ENCODE peak calls at places on chromosome 3, in four cellular contexts. One of them, this sample, is unnamed. For H3K36me3 and H3K4me1, the result is how much of the 10 kb centered on the place peaks cover.

GRCh38 chr3:172106989-172107388 is 67.6 kb downstream of the FNDC3B start:
- DNase-seq in fibroblast of lung: peak
- DNase-seq in endodermal cell: no peak
- DNase-seq in endothelial cell of umbilical vein: no peak
- DNase-seq in this sample: no peak

GRCh38 chr3:56869157-56869889 is 67.6 kb upstream of the ARHGEF3 start:
- DNase-seq in fibroblast of lung: peak
- DNase-seq in endodermal cell: no peak
- DNase-seq in endothelial cell of umbilical vein: no peak
- DNase-seq in this sample: no peak

GRCh38 chr3:115808239-115808638 is 184.9 kb downstream of the GAP43 start:
- DNase-seq in fibroblast of lung: no peak
- DNase-seq in endodermal cell: no peak
- DNase-seq in endothelial cell of umbilical vein: no peak
- DNase-seq in this sample: no peak

GRCh38 chr3:3744826-3745225 is 54.4 kb upstream of the LRRN1 start:
- DNase-seq in fibroblast of lung: no peak
- DNase-seq in endodermal cell: no peak
- DNase-seq in endothelial cell of umbilical vein: no peak
- DNase-seq in this sample: no peak

GRCh38 chr3:58025824-58026579 is 17.8 kb downstream of the FLNB start:
- DNase-seq in fibroblast of lung: peak
- DNase-seq in endodermal cell: no peak
- DNase-seq in endothelial cell of umbilical vein: peak
- DNase-seq in this sample: no peak

GRCh38 chr3:43004282-43004681 is 25.2 kb downstream of the GASK1A start:
- DNase-seq in fibroblast of lung: peak
- DNase-seq in endodermal cell: no peak
- DNase-seq in endothelial cell of umbilical vein: no peak
- DNase-seq in this sample: peak

GRCh38 chr3:175726228-175726627 is 867.1 kb downstream of the NAALADL2 start:
- DNase-seq in fibroblast of lung: no peak
- DNase-seq in endodermal cell: no peak
- DNase-seq in endothelial cell of umbilical vein: no peak
- DNase-seq in this sample: no peak

GRCh38 chr3:36677331-36678007 is 86.9 kb downstream of the DCLK3 start:
- DNase-seq in fibroblast of lung: peak
- DNase-seq in endodermal cell: no peak
- DNase-seq in endothelial cell of umbilical vein: no peak
- DNase-seq in this sample: peak

GRCh38 chr3:149401215-149401925 is 23.9 kb upstream of the TM4SF1 start:
- DNase-seq in fibroblast of lung: peak
- DNase-seq in endodermal cell: no peak
- DNase-seq in endothelial cell of umbilical vein: peak
- DNase-seq in this sample: peak

GRCh38 chr3:56783644-56784451 is 17.9 kb downstream of the ARHGEF3 start:
- DNase-seq in fibroblast of lung: peak
- DNase-seq in endodermal cell: no peak
- DNase-seq in endothelial cell of umbilical vein: peak
- DNase-seq in this sample: peak

GRCh38 chr3:13106308-13106970 is 33.2 kb upstream of the IQSEC1 start:
- DNase-seq in fibroblast of lung: no peak
- DNase-seq in endodermal cell: peak
- DNase-seq in endothelial cell of umbilical vein: no peak
- DNase-seq in this sample: peak

GRCh38 chr3:152737021-152737908 is 97.7 kb upstream of the P2RY1 start:
- DNase-seq in fibroblast of lung: peak
- DNase-seq in endodermal cell: no peak
- DNase-seq in endothelial cell of umbilical vein: no peak
- DNase-seq in this sample: peak

GRCh38 chr3:191529992-191530391 is 69.0 kb downstream of the PYDC2 start:
- DNase-seq in fibroblast of lung: no peak
- DNase-seq in endodermal cell: no peak
- DNase-seq in endothelial cell of umbilical vein: no peak
- DNase-seq in this sample: no peak

GRCh38 chr3:113018461-113019181 is 27.8 kb downstream of the GTPBP8 start:
- DNase-seq in fibroblast of lung: peak
- DNase-seq in endodermal cell: no peak
- DNase-seq in endothelial cell of umbilical vein: no peak
- DNase-seq in this sample: peak

GRCh38 chr3:184258926-184259325 is 2.4 kb downstream of the CAMK2N2 start:
- DNase-seq in fibroblast of lung: no peak
- DNase-seq in endodermal cell: no peak
- DNase-seq in endothelial cell of umbilical vein: no peak
- DNase-seq in this sample: no peak

GRCh38 chr3:52124766-52125165 is 29.5 kb downstream of the POC1A start:
- DNase-seq in fibroblast of lung: no peak
- DNase-seq in endodermal cell: no peak
- DNase-seq in endothelial cell of umbilical vein: no peak
- DNase-seq in this sample: no peak

GRCh38 chr3:64176461-64176996 is 48.7 kb downstream of the PRICKLE2 start:
- DNase-seq in fibroblast of lung: peak
- DNase-seq in endodermal cell: no peak
- DNase-seq in endothelial cell of umbilical vein: no peak
- DNase-seq in this sample: peak

GRCh38 chr3:124347418-124347817 is 355.5 kb upstream of the ROPN1 start:
- DNase-seq in fibroblast of lung: no peak
- DNase-seq in endodermal cell: no peak
- DNase-seq in endothelial cell of umbilical vein: no peak
- DNase-seq in this sample: no peak

GRCh38 chr3:133570937-133571320 is 2.6 kb upstream of the CDV3 start:
- DNase-seq in fibroblast of lung: peak
- DNase-seq in endodermal cell: no peak
- DNase-seq in endothelial cell of umbilical vein: peak
- DNase-seq in this sample: peak

GRCh38 chr3:113167929-113168771 is 43.2 kb upstream of the BOC start:
- DNase-seq in fibroblast of lung: no peak
- DNase-seq in endodermal cell: no peak
- DNase-seq in endothelial cell of umbilical vein: no peak
- DNase-seq in this sample: no peak

GRCh38 chr3:193992638-193993037 is 143.3 kb upstream of the HES1 start:
- DNase-seq in fibroblast of lung: no peak
- DNase-seq in endodermal cell: peak
- DNase-seq in endothelial cell of umbilical vein: no peak
- DNase-seq in this sample: no peak

GRCh38 chr3:127247292-127247691 is 40.6 kb downstream of the PRR20G start:
- DNase-seq in fibroblast of lung: no peak
- DNase-seq in endodermal cell: no peak
- DNase-seq in endothelial cell of umbilical vein: no peak
- DNase-seq in this sample: no peak

GRCh38 chr3:88231207-88231606 is 81.4 kb downstream of the C3orf38 start:
- DNase-seq in fibroblast of lung: peak
- DNase-seq in endodermal cell: peak
- DNase-seq in endothelial cell of umbilical vein: no peak
- DNase-seq in this sample: no peak

DNA sequence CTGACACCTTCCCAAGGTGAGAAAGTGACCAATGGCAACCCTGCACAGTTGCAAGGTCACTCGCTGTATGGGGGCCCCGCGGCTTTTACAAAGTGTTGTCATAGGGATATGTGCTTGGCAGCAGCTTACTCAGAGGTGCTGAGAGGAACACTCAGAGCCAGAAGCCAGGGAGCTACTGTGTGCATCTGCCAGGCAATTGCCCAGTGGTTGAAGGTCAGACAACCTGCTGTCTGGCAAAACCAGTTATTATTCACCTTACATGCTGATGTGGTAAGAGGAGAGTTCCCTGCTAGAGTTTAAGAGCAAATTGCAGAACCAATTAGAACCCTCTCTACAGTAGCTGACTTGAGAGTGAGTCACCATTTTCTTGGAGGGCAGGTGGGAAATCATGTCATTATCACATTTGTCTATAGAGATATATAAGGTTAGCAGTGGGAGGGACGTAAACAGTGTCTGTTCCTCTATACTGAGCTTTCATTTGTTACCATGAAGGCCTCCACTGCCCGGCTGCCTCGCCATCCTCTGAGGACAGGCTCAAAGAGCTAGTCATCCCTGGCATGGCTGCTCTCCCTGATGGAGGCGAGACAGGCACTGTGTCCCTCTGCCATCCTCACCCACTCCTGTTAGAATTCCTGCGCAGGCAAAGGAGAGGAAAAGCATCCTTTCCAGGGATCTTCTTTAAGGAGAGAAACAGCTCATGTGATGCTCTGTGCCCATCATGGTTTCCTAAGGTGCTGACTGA is 274.4 kb downstream of the PLCL2 start:
- DNase-seq in fibroblast of lung: peak
- DNase-seq in endodermal cell: no peak
- DNase-seq in endothelial cell of umbilical vein: no peak
- DNase-seq in this sample: no peak
- H3K36me3 ChIP-seq in fibroblast of lung: under half
- H3K36me3 ChIP-seq in endodermal cell: under half
- H3K36me3 ChIP-seq in endothelial cell of umbilical vein: under half
- H3K36me3 ChIP-seq in this sample: under half

GRCh38 chr3:187972454-187972853 is 181.5 kb upstream of the LPP start:
- DNase-seq in fibroblast of lung: no peak
- DNase-seq in endodermal cell: no peak
- DNase-seq in endothelial cell of umbilical vein: no peak
- DNase-seq in this sample: no peak

GRCh38 chr3:187973977-187974856 is 179.7 kb upstream of the LPP start:
- DNase-seq in fibroblast of lung: no peak
- DNase-seq in endodermal cell: no peak
- DNase-seq in endothelial cell of umbilical vein: no peak
- DNase-seq in this sample: no peak

GRCh38 chr3:187970106-187970505 is 183.9 kb upstream of the LPP start:
- DNase-seq in fibroblast of lung: no peak
- DNase-seq in endodermal cell: no peak
- DNase-seq in endothelial cell of umbilical vein: no peak
- DNase-seq in this sample: no peak

GRCh38 chr3:187969581-187969950 is 184.4 kb upstream of the LPP start:
- DNase-seq in fibroblast of lung: no peak
- DNase-seq in endodermal cell: no peak
- DNase-seq in endothelial cell of umbilical vein: no peak
- DNase-seq in this sample: no peak

GRCh38 chr3:187971629-187972028 is 182.3 kb upstream of the LPP start:
- DNase-seq in fibroblast of lung: no peak
- DNase-seq in endodermal cell: no peak
- DNase-seq in endothelial cell of umbilical vein: no peak
- DNase-seq in this sample: no peak
- H3K4me1 ChIP-seq in fibroblast of lung: under half
- H3K4me1 ChIP-seq in endodermal cell: under half
- H3K4me1 ChIP-seq in endothelial cell of umbilical vein: under half
- H3K4me1 ChIP-seq in this sample: under half

GRCh38 chr3:196440041-196440537 is 7.9 kb upstream of the UBXN7 start:
- DNase-seq in fibroblast of lung: peak
- DNase-seq in endodermal cell: no peak
- DNase-seq in endothelial cell of umbilical vein: no peak
- DNase-seq in this sample: peak
- H3K9ac ChIP-seq in fibroblast of lung: no peak
- H3K9ac ChIP-seq in endodermal cell: no peak
- H3K9ac ChIP-seq in endothelial cell of umbilical vein: no peak
- H3K9ac ChIP-seq in this sample: no peak

DNA sequence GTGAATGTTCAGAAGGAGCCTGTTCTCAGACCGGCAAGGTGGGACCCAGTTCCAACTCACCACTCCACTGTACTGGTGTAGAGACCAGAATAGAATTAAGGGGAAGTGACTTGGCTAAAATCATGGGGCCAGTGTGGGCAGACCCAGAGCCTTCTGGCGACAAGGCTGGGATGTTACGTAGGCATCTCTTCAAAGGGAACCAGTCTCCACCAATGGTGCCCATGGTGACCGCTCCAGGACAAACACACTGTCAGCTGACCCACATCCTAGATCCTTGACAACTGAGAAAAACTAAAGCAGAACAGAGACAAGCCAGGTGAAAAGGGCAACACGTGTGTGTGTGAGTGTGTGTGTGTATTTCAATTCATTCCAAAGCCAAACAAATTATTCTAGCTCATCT is 321.7 kb upstream of the FRG2C start:
- DNase-seq in fibroblast of lung: no peak
- DNase-seq in endodermal cell: no peak
- DNase-seq in endothelial cell of umbilical vein: no peak
- DNase-seq in this sample: no peak
- H3K36me3 ChIP-seq in fibroblast of lung: under half
- H3K36me3 ChIP-seq in endodermal cell: under half
- H3K36me3 ChIP-seq in endothelial cell of umbilical vein: under half
- H3K36me3 ChIP-seq in this sample: under half

GRCh38 chr3:39144095-39144747 is 9.2 kb downstream of the CSRNP1 start:
- DNase-seq in fibroblast of lung: no peak
- DNase-seq in endodermal cell: peak
- DNase-seq in endothelial cell of umbilical vein: no peak
- DNase-seq in this sample: no peak
- H3K4me1 ChIP-seq in fibroblast of lung: under half
- H3K4me1 ChIP-seq in endodermal cell: under half
- H3K4me1 ChIP-seq in endothelial cell of umbilical vein: under half
- H3K4me1 ChIP-seq in this sample: under half

GRCh38 chr3:169509359-169509758 is 154.2 kb downstream of the MECOM start:
- DNase-seq in fibroblast of lung: no peak
- DNase-seq in endodermal cell: no peak
- DNase-seq in endothelial cell of umbilical vein: peak
- DNase-seq in this sample: no peak
- H3K9ac ChIP-seq in fibroblast of lung: no peak
- H3K9ac ChIP-seq in endodermal cell: no peak
- H3K9ac ChIP-seq in endothelial cell of umbilical vein: no peak
- H3K9ac ChIP-seq in this sample: no peak

GRCh38 chr3:123129532-123129931 is 62.7 kb downstream of the PDIA5 start:
- DNase-seq in fibroblast of lung: no peak
- DNase-seq in endodermal cell: no peak
- DNase-seq in endothelial cell of umbilical vein: no peak
- DNase-seq in this sample: no peak
- H3K36me3 ChIP-seq in fibroblast of lung: under half
- H3K36me3 ChIP-seq in endodermal cell: half or more
- H3K36me3 ChIP-seq in endothelial cell of umbilical vein: under half
- H3K36me3 ChIP-seq in this sample: half or more